ENCODE peak calls at places on chromosomes 12 and 14, in six cellular contexts. One of them, this sample, is unnamed.

GRCh38 chr12:46160081-46160980 is 108.5 kb downstream of the SLC38A1 start:
- DNase-seq in OCI-LY7: no peak
- DNase-seq in LoVo: peak; percentile 44
- DNase-seq in activated T-helper 1 cell treated with Interleukin-2 at 50 U/mL for 16 hours: no peak
- DNase-seq in GM20000: no peak
- DNase-seq in adrenal gland: no peak
- DNase-seq in this sample: no peak

GRCh38 chr12:104687823-104688573 is 231.2 kb downstream of the CHST11 start:
- DNase-seq in OCI-LY7: no peak
- DNase-seq in LoVo: no peak
- DNase-seq in activated T-helper 1 cell treated with Interleukin-2 at 50 U/mL for 16 hours: peak; percentile 10
- DNase-seq in GM20000: no peak
- DNase-seq in adrenal gland: no peak
- DNase-seq in this sample: no peak

GRCh38 chr12:64744422-64745258 is 14.6 kb downstream of the GNS start:
- DNase-seq in OCI-LY7: no peak
- DNase-seq in LoVo: peak; percentile 16
- DNase-seq in activated T-helper 1 cell treated with Interleukin-2 at 50 U/mL for 16 hours: no peak
- DNase-seq in GM20000: no peak
- DNase-seq in adrenal gland: no peak
- DNase-seq in this sample: no peak

GRCh38 chr12:132285311-132285741 is 44.1 kb downstream of the GALNT9 start:
- DNase-seq in OCI-LY7: no peak
- DNase-seq in LoVo: peak; percentile 13
- DNase-seq in activated T-helper 1 cell treated with Interleukin-2 at 50 U/mL for 16 hours: no peak
- DNase-seq in GM20000: no peak
- DNase-seq in adrenal gland: no peak
- DNase-seq in this sample: no peak

GRCh38 chr14:63603749-63604277 is 37.9 kb downstream of the WDR89 start:
- DNase-seq in OCI-LY7: peak; percentile 50
- DNase-seq in LoVo: no peak
- DNase-seq in activated T-helper 1 cell treated with Interleukin-2 at 50 U/mL for 16 hours: no peak
- DNase-seq in GM20000: no peak
- DNase-seq in adrenal gland: no peak
- DNase-seq in this sample: no peak

GRCh38 chr12:76685246-76685678 is 78.7 kb upstream of the ZDHHC17 start:
- DNase-seq in OCI-LY7: no peak
- DNase-seq in LoVo: no peak
- DNase-seq in activated T-helper 1 cell treated with Interleukin-2 at 50 U/mL for 16 hours: no peak
- DNase-seq in GM20000: no peak
- DNase-seq in adrenal gland: no peak
- DNase-seq in this sample: no peak

GRCh38 chr12:40829738-40830144 is 137.5 kb downstream of the CNTN1 start:
- DNase-seq in OCI-LY7: no peak
- DNase-seq in LoVo: no peak
- DNase-seq in activated T-helper 1 cell treated with Interleukin-2 at 50 U/mL for 16 hours: no peak
- DNase-seq in GM20000: no peak
- DNase-seq in adrenal gland: no peak
- DNase-seq in this sample: no peak

GRCh38 chr12:40225337-40225983 is 663 bp downstream of the LRRK2 start:
- DNase-seq in OCI-LY7: no peak
- DNase-seq in LoVo: no peak
- DNase-seq in activated T-helper 1 cell treated with Interleukin-2 at 50 U/mL for 16 hours: no peak
- DNase-seq in GM20000: peak; percentile 23
- DNase-seq in adrenal gland: peak; percentile 8
- DNase-seq in this sample: no peak

GRCh38 chr12:87413784-87414183 is 615.4 kb downstream of the C12orf50 start:
- DNase-seq in OCI-LY7: no peak
- DNase-seq in LoVo: no peak
- DNase-seq in activated T-helper 1 cell treated with Interleukin-2 at 50 U/mL for 16 hours: no peak
- DNase-seq in GM20000: no peak
- DNase-seq in adrenal gland: no peak
- DNase-seq in this sample: no peak

GRCh38 chr14:29955087-29955486 is 27.4 kb upstream of the PRKD1 start:
- DNase-seq in OCI-LY7: no peak
- DNase-seq in LoVo: no peak
- DNase-seq in activated T-helper 1 cell treated with Interleukin-2 at 50 U/mL for 16 hours: no peak
- DNase-seq in GM20000: no peak
- DNase-seq in adrenal gland: no peak
- DNase-seq in this sample: no peak

GRCh38 chr14:70881549-70882174 is 25.6 kb upstream of the PCNX1 start:
- DNase-seq in OCI-LY7: no peak
- DNase-seq in LoVo: no peak
- DNase-seq in activated T-helper 1 cell treated with Interleukin-2 at 50 U/mL for 16 hours: no peak
- DNase-seq in GM20000: peak; percentile 56
- DNase-seq in adrenal gland: no peak
- DNase-seq in this sample: peak; percentile 62

GRCh38 chr14:96584199-96584906 is 82.2 kb downstream of the PAPOLA start:
- DNase-seq in OCI-LY7: peak; percentile 52
- DNase-seq in LoVo: peak; percentile 27
- DNase-seq in activated T-helper 1 cell treated with Interleukin-2 at 50 U/mL for 16 hours: no peak
- DNase-seq in GM20000: peak; percentile 73
- DNase-seq in adrenal gland: no peak
- DNase-seq in this sample: peak; percentile 82

GRCh38 chr12:123886258-123886657 is 86.4 kb downstream of the CCDC92 start:
- DNase-seq in OCI-LY7: no peak
- DNase-seq in LoVo: no peak
- DNase-seq in activated T-helper 1 cell treated with Interleukin-2 at 50 U/mL for 16 hours: no peak
- DNase-seq in GM20000: no peak
- DNase-seq in adrenal gland: no peak
- DNase-seq in this sample: no peak

GRCh38 chr12:19150273-19150895 is 20.9 kb downstream of the PLEKHA5 start:
- DNase-seq in OCI-LY7: no peak
- DNase-seq in LoVo: no peak
- DNase-seq in activated T-helper 1 cell treated with Interleukin-2 at 50 U/mL for 16 hours: no peak
- DNase-seq in GM20000: no peak
- DNase-seq in adrenal gland: no peak
- DNase-seq in this sample: no peak

GRCh38 chr12:76033116-76034001 is 1.8 kb upstream of the PHLDA1 start:
- DNase-seq in OCI-LY7: no peak
- DNase-seq in LoVo: no peak
- DNase-seq in activated T-helper 1 cell treated with Interleukin-2 at 50 U/mL for 16 hours: no peak
- DNase-seq in GM20000: no peak
- DNase-seq in adrenal gland: no peak
- DNase-seq in this sample: no peak

GRCh38 chr14:103260629-103261124 is 73.4 kb upstream of the EIF5 start:
- DNase-seq in OCI-LY7: no peak
- DNase-seq in LoVo: peak; percentile 47
- DNase-seq in activated T-helper 1 cell treated with Interleukin-2 at 50 U/mL for 16 hours: no peak
- DNase-seq in GM20000: no peak
- DNase-seq in adrenal gland: peak; percentile 58
- DNase-seq in this sample: no peak

GRCh38 chr14:65224799-65225198 is 122.5 kb upstream of the MAX start:
- DNase-seq in OCI-LY7: no peak
- DNase-seq in LoVo: no peak
- DNase-seq in activated T-helper 1 cell treated with Interleukin-2 at 50 U/mL for 16 hours: no peak
- DNase-seq in GM20000: no peak
- DNase-seq in adrenal gland: no peak
- DNase-seq in this sample: no peak

GRCh38 chr12:5909560-5909959 is 35.5 kb downstream of the ANO2 start:
- DNase-seq in OCI-LY7: no peak
- DNase-seq in LoVo: no peak
- DNase-seq in activated T-helper 1 cell treated with Interleukin-2 at 50 U/mL for 16 hours: no peak
- DNase-seq in GM20000: no peak
- DNase-seq in adrenal gland: no peak
- DNase-seq in this sample: no peak

GRCh38 chr14:83975435-83976222 is 1554.3 kb upstream of the FLRT2 start:
- DNase-seq in OCI-LY7: no peak
- DNase-seq in LoVo: no peak
- DNase-seq in activated T-helper 1 cell treated with Interleukin-2 at 50 U/mL for 16 hours: no peak
- DNase-seq in GM20000: no peak
- DNase-seq in adrenal gland: peak; percentile 12
- DNase-seq in this sample: no peak

GRCh38 chr12:80189241-80189640 is 89.9 kb downstream of the OTOGL start:
- DNase-seq in OCI-LY7: no peak
- DNase-seq in LoVo: no peak
- DNase-seq in activated T-helper 1 cell treated with Interleukin-2 at 50 U/mL for 16 hours: no peak
- DNase-seq in GM20000: no peak
- DNase-seq in adrenal gland: no peak
- DNase-seq in this sample: no peak